ENCODE peak calls at places on chromosomes 2 and 18, in nine cellular contexts. One of them, this sample, is unnamed.

GRCh38 chr2:207165121-207166038 is at the start of gene KLF7:
- DNase-seq in psoas muscle: peak
- DNase-seq in OCI-LY7: no peak
- DNase-seq in PC-9: peak
- DNase-seq in spleen: peak
- DNase-seq in PC-3: peak
- DNase-seq in AG04450: no peak
- DNase-seq in prostate gland: peak
- DNase-seq in dorsolateral prefrontal cortex: peak
- DNase-seq in this sample: no peak

GRCh38 chr2:77404189-77404588 is 118.0 kb downstream of the LRRTM4 start:
- DNase-seq in OCI-LY7: no peak
- DNase-seq in prostate gland: no peak
- DNase-seq in dorsolateral prefrontal cortex: no peak
- DNase-seq in AG04450: no peak
- DNase-seq in psoas muscle: no peak
- DNase-seq in PC-3: no peak
- DNase-seq in spleen: no peak
- DNase-seq in PC-9: no peak
- DNase-seq in this sample: no peak

GRCh38 chr2:20186078-20186854 is 38.7 kb downstream of the SDC1 start:
- DNase-seq in prostate gland: no peak
- DNase-seq in AG04450: no peak
- DNase-seq in spleen: no peak
- DNase-seq in psoas muscle: no peak
- DNase-seq in PC-3: peak
- DNase-seq in PC-9: peak
- DNase-seq in OCI-LY7: no peak
- DNase-seq in dorsolateral prefrontal cortex: peak
- DNase-seq in this sample: no peak

GRCh38 chr2:168912466-168913170 is 11.5 kb downstream of the G6PC2 start:
- DNase-seq in psoas muscle: peak
- DNase-seq in prostate gland: no peak
- DNase-seq in PC-3: peak
- DNase-seq in AG04450: no peak
- DNase-seq in PC-9: no peak
- DNase-seq in dorsolateral prefrontal cortex: peak
- DNase-seq in OCI-LY7: no peak
- DNase-seq in spleen: no peak
- DNase-seq in this sample: no peak

GRCh38 chr2:113848758-113849460 is 41.0 kb upstream of the ACTR3 start:
- DNase-seq in PC-3: peak
- DNase-seq in AG04450: no peak
- DNase-seq in psoas muscle: no peak
- DNase-seq in dorsolateral prefrontal cortex: no peak
- DNase-seq in spleen: no peak
- DNase-seq in PC-9: peak
- DNase-seq in OCI-LY7: no peak
- DNase-seq in prostate gland: no peak
- DNase-seq in this sample: no peak

GRCh38 chr18:63831080-63831788 is 56.0 kb downstream of the SERPINB7 start:
- DNase-seq in OCI-LY7: no peak
- DNase-seq in spleen: no peak
- DNase-seq in PC-9: no peak
- DNase-seq in dorsolateral prefrontal cortex: no peak
- DNase-seq in prostate gland: no peak
- DNase-seq in psoas muscle: no peak
- DNase-seq in PC-3: peak
- DNase-seq in AG04450: no peak
- DNase-seq in this sample: no peak

GRCh38 chr2:232315049-232315922 is 63.3 kb upstream of the ALPP start:
- DNase-seq in dorsolateral prefrontal cortex: peak
- DNase-seq in OCI-LY7: no peak
- DNase-seq in PC-9: no peak
- DNase-seq in prostate gland: peak
- DNase-seq in PC-3: peak
- DNase-seq in AG04450: peak
- DNase-seq in psoas muscle: peak
- DNase-seq in spleen: peak
- DNase-seq in this sample: peak

GRCh38 chr2:118098307-118098706 is 10.0 kb downstream of the INSIG2 start:
- DNase-seq in PC-9: peak
- DNase-seq in prostate gland: no peak
- DNase-seq in PC-3: no peak
- DNase-seq in dorsolateral prefrontal cortex: no peak
- DNase-seq in psoas muscle: no peak
- DNase-seq in AG04450: no peak
- DNase-seq in spleen: no peak
- DNase-seq in OCI-LY7: no peak
- DNase-seq in this sample: no peak

GRCh38 chr2:212683346-212683745 is 144.7 kb upstream of the ERBB4 start:
- DNase-seq in PC-3: peak
- DNase-seq in OCI-LY7: no peak
- DNase-seq in spleen: no peak
- DNase-seq in PC-9: no peak
- DNase-seq in psoas muscle: no peak
- DNase-seq in AG04450: no peak
- DNase-seq in dorsolateral prefrontal cortex: no peak
- DNase-seq in prostate gland: no peak
- DNase-seq in this sample: no peak

GRCh38 chr2:217622205-217622621 is 380.6 kb downstream of the TNS1 start:
- DNase-seq in psoas muscle: no peak
- DNase-seq in dorsolateral prefrontal cortex: no peak
- DNase-seq in PC-9: no peak
- DNase-seq in PC-3: no peak
- DNase-seq in AG04450: peak
- DNase-seq in spleen: no peak
- DNase-seq in OCI-LY7: no peak
- DNase-seq in prostate gland: no peak
- DNase-seq in this sample: peak

GRCh38 chr2:226023383-226023782 is 623.9 kb downstream of the NYAP2 start:
- DNase-seq in spleen: no peak
- DNase-seq in PC-9: no peak
- DNase-seq in prostate gland: no peak
- DNase-seq in AG04450: no peak
- DNase-seq in dorsolateral prefrontal cortex: no peak
- DNase-seq in PC-3: peak
- DNase-seq in OCI-LY7: peak
- DNase-seq in psoas muscle: no peak
- DNase-seq in this sample: no peak
- H3K4me3 ChIP-seq in spleen: no peak
- H3K4me3 ChIP-seq in PC-9: no peak
- H3K4me3 ChIP-seq in prostate gland: no peak
- H3K4me3 ChIP-seq in AG04450: no peak
- H3K4me3 ChIP-seq in dorsolateral prefrontal cortex: no peak
- H3K4me3 ChIP-seq in PC-3: no peak
- H3K4me3 ChIP-seq in OCI-LY7: no peak
- H3K4me3 ChIP-seq in psoas muscle: no peak
- H3K4me3 ChIP-seq in this sample: no peak

GRCh38 chr18:23888880-23889279 is 125.7 kb upstream of the TTC39C start:
- DNase-seq in dorsolateral prefrontal cortex: no peak
- DNase-seq in OCI-LY7: no peak
- DNase-seq in AG04450: no peak
- DNase-seq in PC-9: no peak
- DNase-seq in prostate gland: no peak
- DNase-seq in psoas muscle: no peak
- DNase-seq in PC-3: no peak
- DNase-seq in spleen: no peak
- DNase-seq in this sample: no peak

GRCh38 chr18:23887035-23887434 is 127.5 kb upstream of the TTC39C start:
- DNase-seq in OCI-LY7: no peak
- DNase-seq in dorsolateral prefrontal cortex: no peak
- DNase-seq in psoas muscle: no peak
- DNase-seq in spleen: no peak
- DNase-seq in PC-3: no peak
- DNase-seq in AG04450: no peak
- DNase-seq in PC-9: no peak
- DNase-seq in prostate gland: no peak
- DNase-seq in this sample: no peak

GRCh38 chr18:23890589-23890988 is 124.0 kb upstream of the TTC39C start:
- DNase-seq in AG04450: no peak
- DNase-seq in spleen: no peak
- DNase-seq in dorsolateral prefrontal cortex: no peak
- DNase-seq in PC-9: peak
- DNase-seq in OCI-LY7: no peak
- DNase-seq in PC-3: peak
- DNase-seq in psoas muscle: no peak
- DNase-seq in prostate gland: no peak
- DNase-seq in this sample: no peak

GRCh38 chr18:23887493-23887892 is 127.1 kb upstream of the TTC39C start:
- DNase-seq in PC-3: no peak
- DNase-seq in OCI-LY7: no peak
- DNase-seq in dorsolateral prefrontal cortex: no peak
- DNase-seq in prostate gland: no peak
- DNase-seq in psoas muscle: no peak
- DNase-seq in spleen: no peak
- DNase-seq in AG04450: no peak
- DNase-seq in PC-9: no peak
- DNase-seq in this sample: no peak

GRCh38 chr18:23889907-23890306 is 124.6 kb upstream of the TTC39C start:
- DNase-seq in dorsolateral prefrontal cortex: no peak
- DNase-seq in PC-9: no peak
- DNase-seq in spleen: no peak
- DNase-seq in psoas muscle: no peak
- DNase-seq in prostate gland: no peak
- DNase-seq in OCI-LY7: no peak
- DNase-seq in AG04450: no peak
- DNase-seq in PC-3: no peak
- DNase-seq in this sample: no peak
- H3K27ac ChIP-seq in dorsolateral prefrontal cortex: no peak
- H3K27ac ChIP-seq in PC-9: no peak
- H3K27ac ChIP-seq in spleen: no peak
- H3K27ac ChIP-seq in psoas muscle: no peak
- H3K27ac ChIP-seq in prostate gland: no peak
- H3K27ac ChIP-seq in OCI-LY7: no peak
- H3K27ac ChIP-seq in AG04450: no peak
- H3K27ac ChIP-seq in PC-3: no peak
- H3K27ac ChIP-seq in this sample: no peak

GRCh38 chr18:70366670-70367069 is 77.8 kb downstream of the SOCS6 start:
- DNase-seq in PC-3: no peak
- DNase-seq in prostate gland: no peak
- DNase-seq in dorsolateral prefrontal cortex: no peak
- DNase-seq in psoas muscle: no peak
- DNase-seq in AG04450: no peak
- DNase-seq in OCI-LY7: no peak
- DNase-seq in spleen: no peak
- DNase-seq in PC-9: no peak
- DNase-seq in this sample: no peak
- H3K4me3 ChIP-seq in PC-3: no peak
- H3K4me3 ChIP-seq in prostate gland: no peak
- H3K4me3 ChIP-seq in dorsolateral prefrontal cortex: no peak
- H3K4me3 ChIP-seq in psoas muscle: no peak
- H3K4me3 ChIP-seq in AG04450: no peak
- H3K4me3 ChIP-seq in OCI-LY7: no peak
- H3K4me3 ChIP-seq in spleen: no peak
- H3K4me3 ChIP-seq in PC-9: no peak
- H3K4me3 ChIP-seq in this sample: no peak

GRCh38 chr2:40395169-40396023 is 56.5 kb downstream of the SLC8A1 start:
- DNase-seq in dorsolateral prefrontal cortex: no peak
- DNase-seq in prostate gland: no peak
- DNase-seq in PC-9: peak
- DNase-seq in spleen: no peak
- DNase-seq in psoas muscle: no peak
- DNase-seq in PC-3: peak
- DNase-seq in OCI-LY7: no peak
- DNase-seq in AG04450: no peak
- DNase-seq in this sample: no peak
- H3K27ac ChIP-seq in dorsolateral prefrontal cortex: no peak
- H3K27ac ChIP-seq in prostate gland: no peak
- H3K27ac ChIP-seq in PC-9: peak
- H3K27ac ChIP-seq in spleen: no peak
- H3K27ac ChIP-seq in psoas muscle: no peak
- H3K27ac ChIP-seq in PC-3: no peak
- H3K27ac ChIP-seq in OCI-LY7: no peak
- H3K27ac ChIP-seq in AG04450: no peak
- H3K27ac ChIP-seq in this sample: no peak

DNA sequence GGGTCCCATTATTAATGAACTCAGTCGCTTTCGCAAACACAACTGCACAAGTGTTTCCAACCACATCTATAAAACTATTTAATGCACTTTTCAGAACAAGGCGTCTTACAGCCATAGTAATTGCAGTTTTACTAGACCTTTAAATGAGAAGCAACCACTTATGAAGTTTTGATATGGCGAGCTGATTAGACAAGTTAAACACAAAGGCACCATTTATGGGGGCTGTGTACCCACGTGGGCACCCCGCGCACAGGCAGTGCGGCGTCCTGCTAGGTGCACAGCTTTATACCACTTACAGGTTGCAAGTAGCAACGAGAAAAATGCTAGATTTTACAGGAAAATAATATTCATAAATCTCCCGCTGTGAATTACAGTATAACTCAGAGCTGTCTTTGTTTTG is 76.9 kb downstream of the PTGR3 start:
- DNase-seq in spleen: peak
- DNase-seq in PC-3: no peak
- DNase-seq in psoas muscle: no peak
- DNase-seq in prostate gland: no peak
- DNase-seq in PC-9: no peak
- DNase-seq in AG04450: no peak
- DNase-seq in dorsolateral prefrontal cortex: no peak
- DNase-seq in OCI-LY7: no peak
- DNase-seq in this sample: peak
- H3K4me3 ChIP-seq in spleen: no peak
- H3K4me3 ChIP-seq in PC-3: peak
- H3K4me3 ChIP-seq in psoas muscle: no peak
- H3K4me3 ChIP-seq in prostate gland: no peak
- H3K4me3 ChIP-seq in PC-9: no peak
- H3K4me3 ChIP-seq in AG04450: no peak
- H3K4me3 ChIP-seq in dorsolateral prefrontal cortex: no peak
- H3K4me3 ChIP-seq in OCI-LY7: no peak
- H3K4me3 ChIP-seq in this sample: no peak

GRCh38 chr2:41924024-41924423 is 123.8 kb upstream of the PKDCC start:
- DNase-seq in psoas muscle: no peak
- DNase-seq in spleen: no peak
- DNase-seq in PC-9: no peak
- DNase-seq in AG04450: no peak
- DNase-seq in OCI-LY7: no peak
- DNase-seq in dorsolateral prefrontal cortex: no peak
- DNase-seq in PC-3: no peak
- DNase-seq in prostate gland: no peak
- DNase-seq in this sample: peak
- H3K27ac ChIP-seq in psoas muscle: peak
- H3K27ac ChIP-seq in spleen: no peak
- H3K27ac ChIP-seq in PC-9: no peak
- H3K27ac ChIP-seq in AG04450: no peak
- H3K27ac ChIP-seq in OCI-LY7: no peak
- H3K27ac ChIP-seq in dorsolateral prefrontal cortex: no peak
- H3K27ac ChIP-seq in PC-3: no peak
- H3K27ac ChIP-seq in prostate gland: no peak
- H3K27ac ChIP-seq in this sample: no peak

DNA sequence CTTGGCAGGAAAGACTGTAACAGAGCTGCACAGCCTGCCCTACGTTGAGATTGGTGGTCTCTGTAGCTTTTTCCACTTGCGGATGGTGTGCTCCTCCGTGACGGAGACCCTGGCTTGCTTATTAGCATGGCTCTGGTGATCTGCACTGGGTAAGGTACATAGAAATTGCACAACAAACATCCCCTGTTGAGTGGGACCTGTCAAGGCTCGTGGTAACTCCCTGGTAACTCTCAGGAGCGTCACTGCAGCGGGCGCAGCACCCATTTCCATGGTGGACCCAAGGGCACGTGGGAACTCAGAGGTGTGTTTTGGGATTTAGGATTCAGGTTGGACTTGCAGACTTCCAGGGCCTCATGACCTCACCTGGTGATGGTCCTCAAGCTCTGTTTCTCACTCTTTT is 1.1 kb downstream of the TRAF3IP1 start:
- DNase-seq in OCI-LY7: no peak
- DNase-seq in dorsolateral prefrontal cortex: no peak
- DNase-seq in prostate gland: no peak
- DNase-seq in psoas muscle: no peak
- DNase-seq in PC-9: no peak
- DNase-seq in spleen: no peak
- DNase-seq in PC-3: no peak
- DNase-seq in AG04450: no peak
- DNase-seq in this sample: no peak
- H3K4me3 ChIP-seq in OCI-LY7: peak
- H3K4me3 ChIP-seq in dorsolateral prefrontal cortex: peak
- H3K4me3 ChIP-seq in prostate gland: peak
- H3K4me3 ChIP-seq in psoas muscle: peak
- H3K4me3 ChIP-seq in PC-9: peak
- H3K4me3 ChIP-seq in spleen: peak
- H3K4me3 ChIP-seq in PC-3: peak
- H3K4me3 ChIP-seq in AG04450: peak
- H3K4me3 ChIP-seq in this sample: peak